ENCODE peak calls at places on chromosomes 11 and 22, in eight cellular contexts. Z, U, Y, M, G, F, Q and T are unnamed samples.

GRCh38 chr22:27302501-27302900 is 499.1 kb downstream of the MN1 start:
- DNase-seq in Y (no peak), G (no peak), Z (no peak), U (no peak), Q (no peak), F (no peak), M (no peak), T (no peak)

GRCh38 chr22:44261861-44262595 is 50.7 kb downstream of the SHISAL1 start:
- DNase-seq in M (no peak), G (no peak), U (no peak), F (no peak), Y (no peak), Z (peak), Q (no peak), T (no peak)

GRCh38 chr22:22210375-22210774 is 34.2 kb upstream of the VPREB1 start:
- DNase-seq in F (peak), Z (peak), G (peak), Y (no peak), U (no peak), M (no peak), Q (peak), T (no peak)

GRCh38 chr11:27464155-27464759 is 8.3 kb downstream of the LGR4 start:
- DNase-seq in G (no peak), Y (peak), U (no peak), F (no peak), M (no peak), Z (peak), Q (no peak), T (peak)

GRCh38 chr11:92035488-92035887 is 189.1 kb upstream of the FAT3 start:
- DNase-seq in Z (no peak), U (no peak), F (no peak), M (no peak), G (no peak), Y (no peak), Q (no peak), T (no peak)

GRCh38 chr11:64833198-64833502 is 11.3 kb downstream of the CDC42BPG start:
- DNase-seq in Q (no peak), G (no peak), F (no peak), M (no peak), U (no peak), Y (no peak), Z (no peak), T (no peak)

GRCh38 chr11:19913893-19914249 is 201.2 kb downstream of the NAV2 start:
- DNase-seq in U (no peak), M (no peak), F (no peak), G (no peak), Z (no peak), Q (no peak), Y (no peak), T (no peak)

GRCh38 chr11:40104941-40105550 is 1354.4 kb downstream of the LRRC4C start:
- DNase-seq in Q (no peak), G (no peak), Y (no peak), M (no peak), F (no peak), Z (no peak), U (no peak), T (no peak)

GRCh38 chr22:23219787-23220484 is 39.6 kb downstream of the BCR start:
- DNase-seq in Q (no peak), G (no peak), M (peak), Y (peak), U (no peak), Z (peak), F (peak), T (no peak)

GRCh38 chr11:15852179-15852578 is 504.2 kb downstream of the SOX6 start:
- DNase-seq in Z (no peak), Y (peak), F (no peak), U (no peak), Q (no peak), M (peak), G (no peak), T (no peak)

GRCh38 chr11:79083346-79083745 is 357.5 kb downstream of the TENM4 start:
- DNase-seq in Y (no peak), G (no peak), M (no peak), Q (no peak), U (no peak), Z (peak), F (no peak), T (no peak)

GRCh38 chr11:67563354-67564114 is 20.1 kb upstream of the GSTP1 start:
- DNase-seq in Z (peak), M (peak), Q (peak), G (peak), U (no peak), Y (peak), F (no peak), T (no peak)

GRCh38 chr11:64621283-64622019 is 30.4 kb downstream of the SLC22A12 start:
- DNase-seq in M (no peak), F (no peak), Z (no peak), Q (no peak), Y (no peak), G (no peak), U (no peak), T (no peak)

GRCh38 chr11:1043563-1044096 is 7.1 kb upstream of the MUC6 start:
- DNase-seq in M (no peak), Q (no peak), Z (no peak), U (no peak), G (no peak), F (no peak), Y (peak), T (no peak)

GRCh38 chr22:46635756-46636155 is 15.6 kb downstream of the GRAMD4 start:
- DNase-seq in Q (no peak), U (no peak), Z (no peak), F (no peak), Y (no peak), M (no peak), G (no peak), T (no peak)

GRCh38 chr11:4455439-4455838 is 6.3 kb downstream of the OR52K2 start:
- DNase-seq in Z (no peak), U (no peak), F (no peak), M (no peak), Y (no peak), G (no peak), Q (no peak), T (no peak)

GRCh38 chr11:45412033-45412432 is 125.9 kb upstream of the SYT13 start:
- DNase-seq in F (no peak), G (no peak), U (no peak), M (no peak), Y (no peak), Z (peak), Q (no peak), T (no peak)

GRCh38 chr22:33076368-33076767 is 18.2 kb upstream of the SYN3 start:
- DNase-seq in Y (no peak), U (no peak), Z (no peak), G (no peak), Q (no peak), M (no peak), F (no peak), T (no peak)

GRCh38 chr22:44210721-44211120 is 30.0 kb downstream of the PARVG start:
- DNase-seq in U (no peak), Q (peak), F (no peak), G (no peak), M (no peak), Y (no peak), Z (peak), T (no peak)

GRCh38 chr11:57214087-57214395 is 23.0 kb downstream of the APLNR start:
- DNase-seq in Y (no peak), U (no peak), Q (no peak), F (no peak), M (no peak), Z (peak), G (no peak), T (no peak)

GRCh38 chr11:57213282-57214086 is 23.6 kb downstream of the APLNR start:
- DNase-seq in M (no peak), F (no peak), U (no peak), Y (no peak), Q (no peak), G (no peak), Z (peak), T (no peak)

GRCh38 chr11:57216463-57216862 is 20.6 kb downstream of the APLNR start:
- DNase-seq in Y (no peak), F (no peak), U (no peak), M (no peak), Z (no peak), Q (no peak), G (no peak), T (no peak)

GRCh38 chr11:57217053-57217452 is 20.0 kb downstream of the APLNR start:
- DNase-seq in Q (no peak), Z (no peak), U (no peak), F (no peak), M (no peak), G (no peak), Y (no peak), T (no peak)

GRCh38 chr11:57214494-57214893 is 22.6 kb downstream of the APLNR start:
- DNase-seq in M (no peak), Z (peak), Q (peak), Y (no peak), G (peak), U (no peak), F (no peak), T (no peak)
- TF ChIP-seq CTCF in M (no peak), Z (no peak), Q (peak), Y (no peak), G (no peak), U (no peak), F (no peak), T (no peak)

GRCh38 chr22:48973694-48974041 is 854.0 kb downstream of the BRD1 start:
- DNase-seq in U (no peak), F (no peak), G (no peak), M (no peak), Z (no peak), Q (no peak), Y (no peak), T (no peak)

GRCh38 chr22:48972979-48973693 is 854.5 kb downstream of the BRD1 start:
- DNase-seq in Q (no peak), M (no peak), U (no peak), Z (no peak), G (no peak), Y (no peak), F (no peak), T (no peak)

DNA sequence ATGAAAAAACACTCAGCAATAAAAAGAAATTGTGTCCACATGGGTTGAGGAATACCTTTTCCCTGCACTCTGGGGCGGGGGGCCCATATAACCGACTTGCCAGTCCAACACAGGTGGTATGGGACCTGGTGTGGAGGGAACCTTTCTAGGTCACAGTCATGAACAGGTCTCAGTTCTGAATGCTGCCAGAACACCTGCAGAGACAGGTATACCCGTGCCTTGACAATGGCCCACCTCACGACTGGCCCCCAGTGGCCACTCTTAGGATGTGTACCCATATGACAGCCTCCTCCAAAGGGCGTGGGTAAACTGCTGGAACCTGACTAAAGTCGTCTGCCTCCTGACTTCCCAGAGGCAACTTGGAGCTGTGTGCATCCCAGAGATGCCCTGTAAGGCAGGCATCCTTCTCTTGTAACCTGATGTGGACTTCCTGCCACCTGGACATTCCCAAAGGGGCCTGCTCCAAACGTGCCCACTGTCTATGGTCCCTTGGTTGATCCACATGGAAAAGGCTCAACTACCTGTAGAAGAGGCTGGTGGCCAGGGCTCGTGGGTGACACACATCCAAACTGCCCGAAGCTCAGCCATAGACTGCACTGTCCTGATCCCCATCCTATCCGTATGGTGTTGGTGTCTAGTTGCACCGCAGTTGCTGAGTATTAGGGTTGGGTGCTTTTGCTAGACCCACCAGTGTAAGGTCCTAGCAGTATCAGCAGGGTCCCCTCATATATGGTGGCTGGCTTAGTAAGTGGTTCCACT is 859.3 kb downstream of the BRD1 start:
- DNase-seq in G (no peak), U (no peak), Q (no peak), Z (no peak), Y (peak), F (no peak), M (peak), T (no peak)
- TF ChIP-seq CTCF in G (no peak), U (peak), Q (no peak), Z (no peak), Y (peak), F (peak), M (no peak), T (no peak)

DNA sequence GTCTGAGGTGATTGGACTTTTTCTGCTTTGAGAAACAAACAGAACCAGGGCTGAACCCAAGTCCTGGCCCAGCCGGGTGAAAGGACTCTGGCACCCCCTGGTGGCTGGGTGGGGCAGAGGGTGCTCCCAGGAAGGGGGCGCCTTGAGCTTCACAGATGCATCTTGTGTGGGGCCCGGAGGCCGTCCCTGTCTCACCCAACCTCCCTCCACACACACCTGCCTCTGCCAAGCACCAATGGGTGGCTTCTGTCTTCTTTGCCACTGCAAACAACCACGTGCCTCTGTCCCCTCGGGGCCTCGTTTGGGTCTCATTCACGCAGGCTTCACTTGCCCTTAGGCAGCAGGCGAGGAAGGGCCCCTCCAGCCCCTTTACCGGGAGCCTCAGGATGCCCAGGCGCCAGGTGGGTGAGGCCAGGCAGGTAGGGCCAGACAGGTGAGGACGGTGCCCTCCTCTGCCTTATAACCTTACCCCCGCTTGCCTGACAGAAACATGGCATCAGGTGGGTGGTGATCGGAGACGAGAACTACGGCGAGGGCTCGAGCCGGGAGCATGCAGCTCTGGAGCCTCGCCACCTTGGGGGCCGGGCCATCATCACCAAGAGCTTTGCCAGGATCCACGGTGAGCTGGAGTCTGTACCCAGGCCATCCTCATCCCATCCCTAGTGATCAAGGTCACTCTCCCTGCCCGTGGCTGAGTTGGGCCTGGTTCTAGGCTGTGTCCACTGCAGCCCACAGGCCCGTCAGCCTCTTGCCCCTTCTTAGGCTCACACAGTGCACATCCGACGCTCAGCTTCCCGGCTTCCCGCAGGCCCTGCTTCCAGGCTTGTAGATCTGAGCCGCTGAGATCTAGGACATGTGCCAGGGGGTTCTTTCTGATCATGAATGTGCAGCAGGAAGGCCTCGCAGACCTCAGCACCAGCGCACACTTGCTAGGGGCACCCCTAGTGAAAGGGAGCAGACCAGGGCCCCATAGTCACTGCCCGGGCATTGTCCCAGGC is 17.2 kb downstream of the POLR3H start:
- DNase-seq in U (no peak), Y (peak), G (no peak), Q (no peak), Z (peak), M (peak), F (peak), T (no peak)
- TF ChIP-seq CTCF in U (peak), Y (peak), G (peak), Q (peak), Z (peak), M (no peak), F (peak), T (peak)

DNA sequence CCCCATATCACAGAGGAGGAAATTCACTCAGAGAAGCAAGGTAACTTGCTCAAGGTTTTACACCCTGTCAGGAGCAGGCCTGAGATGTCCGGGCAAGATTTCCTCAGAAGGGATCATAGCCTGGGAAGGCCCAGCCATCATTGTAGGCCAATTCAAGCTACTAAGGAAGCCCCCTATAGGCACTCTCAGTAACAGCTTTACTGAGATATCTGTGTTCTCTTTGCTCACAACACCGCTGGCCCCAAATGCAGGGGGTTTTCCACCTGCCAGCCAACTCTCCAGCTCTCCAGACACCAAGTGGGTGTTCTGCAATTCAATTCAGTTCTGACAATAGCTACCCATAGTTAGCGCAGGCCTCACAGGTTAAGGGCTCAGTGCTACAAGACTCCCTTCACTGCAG is 84.0 kb downstream of the SLC36A4 start:
- DNase-seq in Q (no peak), Z (no peak), G (no peak), M (no peak), F (no peak), Y (no peak), U (no peak), T (no peak)
- TF ChIP-seq CTCF in Q (no peak), Z (no peak), G (peak), M (no peak), F (no peak), Y (no peak), U (no peak), T (no peak)